ENCODE peak calls at places on chromosome 1, in four cellular contexts. H, R, F and A are unnamed samples.

GRCh38 chr1:1946540-1946939 is 27.5 kb upstream of the TMEM52 start:
- DNase-seq in H (no peak), R (no peak), F (no peak), A (no peak)

GRCh38 chr1:8625480-8625879 is 192.0 kb downstream of the RERE start:
- DNase-seq in H (no peak), R (no peak), F (no peak), A (no peak)

GRCh38 chr1:243213045-243213787 is 41.9 kb downstream of the CEP170 start:
- DNase-seq in H (no peak), R (peak), F (no peak), A (no peak)

GRCh38 chr1:150022357-150022756 is 11.8 kb upstream of the OTUD7B start:
- DNase-seq in H (no peak), R (no peak), F (no peak), A (no peak)

GRCh38 chr1:232226197-232226681 is 403.7 kb downstream of the SIPA1L2 start:
- DNase-seq in H (no peak), R (no peak), F (no peak), A (no peak)

GRCh38 chr1:187787696-187788095 is 958.9 kb downstream of the PLA2G4A start:
- DNase-seq in H (no peak), R (no peak), F (no peak), A (no peak)

GRCh38 chr1:247007511-247008405 is at the start of gene ZNF695:
- DNase-seq in H (peak), R (no peak), F (peak), A (peak)

GRCh38 chr1:171769171-171769570 is 12.3 kb upstream of the METTL13 start:
- DNase-seq in H (peak), R (no peak), F (no peak), A (no peak)

GRCh38 chr1:235073331-235073967 is 55.2 kb downstream of the TOMM20 start:
- DNase-seq in H (no peak), R (no peak), F (no peak), A (no peak)
- TF ChIP-seq SPI1 in H (no peak), R (no peak), F (no peak), A (no peak)

GRCh38 chr1:68121536-68121935 is 71.1 kb upstream of the DIRAS3 start:
- DNase-seq in H (no peak), R (no peak), F (no peak), A (no peak)
- TF ChIP-seq SPI1 in H (no peak), R (no peak), F (no peak), A (no peak)

DNA sequence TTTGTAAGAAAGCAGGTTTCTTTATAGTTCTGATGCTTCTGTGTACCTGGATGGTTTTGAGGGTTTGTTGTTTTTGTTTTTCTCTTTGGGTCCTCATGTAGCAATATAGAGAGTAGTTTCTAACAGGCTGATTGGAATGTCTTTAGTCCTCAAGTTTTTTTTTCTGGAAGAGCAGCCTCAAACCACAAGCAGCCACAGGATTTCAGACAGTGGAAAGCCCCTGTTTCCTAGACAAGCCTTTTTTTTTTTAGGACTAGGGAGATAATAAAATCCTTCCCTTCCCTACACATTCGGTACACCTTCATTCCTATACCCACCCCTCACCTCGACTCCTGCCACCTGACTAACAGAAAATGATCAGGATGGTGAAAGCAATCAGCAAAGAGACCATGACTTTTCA is 47.6 kb downstream of the ACP6 start:
- DNase-seq in H (no peak), R (no peak), F (no peak), A (no peak)
- TF ChIP-seq SPI1 in H (no peak), R (no peak), F (no peak), A (no peak)

GRCh38 chr1:76262591-76262990 is 188.0 kb downstream of the ST6GALNAC3 start:
- DNase-seq in H (no peak), R (no peak), F (no peak), A (no peak)

GRCh38 chr1:76266762-76267161 is 192.2 kb downstream of the ST6GALNAC3 start:
- DNase-seq in H (no peak), R (no peak), F (no peak), A (no peak)

GRCh38 chr1:76267631-76268030 is 193.1 kb downstream of the ST6GALNAC3 start:
- DNase-seq in H (no peak), R (no peak), F (no peak), A (no peak)

GRCh38 chr1:76268341-76268740 is 193.8 kb downstream of the ST6GALNAC3 start:
- DNase-seq in H (no peak), R (no peak), F (no peak), A (no peak)

GRCh38 chr1:76264642-76265041 is 190.1 kb downstream of the ST6GALNAC3 start:
- DNase-seq in H (no peak), R (no peak), F (no peak), A (no peak)
- TF ChIP-seq SPI1 in H (no peak), R (no peak), F (no peak), A (no peak)

DNA sequence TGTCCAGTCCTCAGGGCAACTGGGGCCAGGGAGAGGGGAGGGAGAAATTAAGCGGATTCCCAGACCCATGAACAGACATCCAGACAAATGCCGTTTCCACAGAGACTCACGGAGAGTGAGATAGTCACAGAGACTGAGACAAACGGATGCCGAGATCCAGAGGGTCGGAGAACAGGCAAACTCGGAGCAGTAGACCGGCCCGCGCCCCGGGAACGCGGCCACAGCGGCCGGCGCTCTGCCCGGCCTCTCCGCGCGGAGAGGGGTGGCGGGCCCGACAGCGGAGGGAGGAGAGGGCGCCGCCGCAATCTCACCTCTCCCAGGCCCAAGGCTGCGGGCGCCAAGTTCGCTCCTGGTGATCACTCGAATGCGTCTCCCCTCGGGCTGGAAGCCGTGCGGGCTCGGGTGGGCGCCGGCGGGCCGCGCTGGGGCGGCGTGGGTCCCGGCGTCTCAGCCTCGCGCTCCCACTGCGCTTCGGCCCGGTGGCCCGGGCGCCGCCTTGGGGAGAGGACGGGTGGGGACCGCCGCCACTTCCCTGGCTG is 796 bp upstream of the FOXD2 start:
- DNase-seq in H (peak), R (no peak), F (no peak), A (peak)
- TF ChIP-seq SPI1 in H (no peak), R (no peak), F (no peak), A (no peak)

DNA sequence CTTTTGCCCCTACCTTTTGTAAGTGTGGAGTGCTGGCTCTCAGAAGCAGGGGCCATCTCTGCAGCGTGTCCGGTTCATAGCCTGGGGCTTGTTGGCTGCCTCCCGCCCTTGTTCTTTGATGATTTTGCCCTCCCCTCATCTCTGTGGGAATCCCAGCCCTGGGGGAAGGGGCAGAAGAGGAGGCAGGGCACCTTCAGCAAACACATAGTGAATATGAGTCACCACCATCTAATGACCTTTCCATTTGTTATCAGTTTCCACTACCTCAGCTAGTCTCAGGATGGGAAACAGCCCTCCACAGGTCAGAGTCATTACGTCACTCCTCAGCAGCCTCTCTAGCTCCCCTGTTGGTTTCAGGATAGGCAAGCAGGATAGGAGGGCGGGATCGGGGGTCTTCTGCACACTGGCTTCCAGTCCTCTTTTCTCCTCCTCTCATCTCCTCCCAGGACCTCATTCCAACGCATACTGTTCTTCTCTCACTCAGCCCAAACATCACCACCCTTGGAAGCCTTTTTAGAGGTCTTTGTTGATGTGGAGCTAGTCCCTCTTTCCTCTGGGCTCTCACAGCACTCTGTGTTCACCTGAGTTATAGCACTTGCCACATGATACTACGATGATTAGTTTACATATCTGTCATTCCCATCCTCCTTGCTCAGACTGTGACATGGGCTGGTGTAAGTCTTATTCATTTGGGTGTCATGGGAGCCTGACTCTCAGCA is 15.8 kb downstream of the GADD45A start:
- DNase-seq in H (peak), R (no peak), F (no peak), A (no peak)
- TF ChIP-seq SPI1 in H (no peak), R (no peak), F (no peak), A (no peak)

DNA sequence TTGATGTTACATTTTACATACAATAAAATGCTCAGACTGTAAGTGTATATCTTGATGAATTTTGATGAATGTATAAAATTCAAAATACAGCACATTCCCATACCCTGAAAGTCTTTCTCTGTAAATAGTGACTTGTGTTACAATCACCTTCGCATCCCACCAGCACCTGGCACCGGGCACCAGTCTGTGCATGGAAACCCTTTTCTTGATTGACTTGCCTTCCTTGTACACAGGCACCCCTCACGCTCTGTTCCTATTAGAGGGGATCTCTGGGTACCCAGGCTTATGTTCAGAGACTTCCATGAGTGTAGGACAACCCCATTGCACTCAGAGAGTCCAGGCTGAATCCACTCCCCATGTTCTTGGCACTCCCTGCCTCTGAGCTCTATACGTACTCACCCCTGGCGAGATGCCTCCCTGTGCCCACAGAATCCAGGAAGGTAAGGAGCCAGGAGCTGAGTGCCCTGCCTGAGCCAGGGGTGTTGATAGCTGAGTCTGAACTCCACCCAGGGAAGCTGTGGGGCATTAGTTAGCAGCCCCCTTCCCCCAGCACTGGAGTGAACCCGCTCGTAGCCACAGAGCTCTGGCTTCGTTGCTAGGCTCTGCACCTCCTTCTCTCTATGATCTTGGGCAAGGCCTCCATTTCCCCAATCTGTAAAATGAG is 22.5 kb upstream of the PKP1 start:
- DNase-seq in H (no peak), R (no peak), F (no peak), A (no peak)
- TF ChIP-seq SPI1 in H (no peak), R (no peak), F (no peak), A (no peak)

GRCh38 chr1:64263856-64264255 is 60.4 kb downstream of the UBE2U start:
- DNase-seq in H (no peak), R (no peak), F (no peak), A (no peak)
- TF ChIP-seq SPI1 in H (no peak), R (no peak), F (no peak), A (no peak)

DNA sequence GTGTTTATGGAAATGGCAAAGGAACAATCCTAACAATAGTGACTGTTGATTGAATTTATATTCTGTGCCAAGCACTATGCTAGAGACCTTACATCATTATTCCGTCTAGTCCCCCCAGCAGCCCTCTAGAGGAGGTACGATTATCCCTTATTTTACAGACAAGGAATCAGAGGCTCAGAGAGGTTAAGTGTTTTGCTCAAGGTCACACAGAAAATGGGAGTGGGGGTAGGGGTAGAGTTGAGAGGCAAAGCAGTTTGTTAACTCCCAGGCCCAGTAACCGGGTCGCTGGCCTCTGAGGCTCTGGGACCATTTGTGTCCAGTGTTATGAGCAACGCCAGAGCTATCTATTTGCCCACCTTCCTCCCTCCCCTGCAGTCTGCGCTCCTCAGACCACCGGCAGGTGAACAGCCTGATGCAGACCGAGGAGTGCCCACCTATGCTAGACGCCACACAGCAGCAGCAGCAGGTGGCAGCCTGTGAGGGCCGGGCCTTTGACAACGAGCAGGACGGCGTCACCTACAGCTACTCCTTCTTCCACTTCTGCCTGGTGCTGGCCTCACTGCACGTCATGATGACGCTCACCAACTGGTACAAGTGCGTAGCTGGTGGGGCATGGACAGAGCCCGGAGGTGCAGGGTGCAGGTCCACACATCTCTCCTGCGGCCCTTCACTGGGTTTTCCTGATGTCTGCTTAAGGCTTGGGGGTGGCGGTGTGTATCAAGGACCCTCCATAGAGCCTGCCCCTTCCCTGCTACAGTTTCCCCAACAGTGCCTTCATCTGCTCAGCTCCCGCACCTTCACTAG is 19.8 kb downstream of the SERINC2 start:
- DNase-seq in H (no peak), R (no peak), F (no peak), A (no peak)
- TF ChIP-seq SPI1 in H (no peak), R (no peak), F (no peak), A (no peak)

GRCh38 chr1:234149217-234149616 is 224.0 kb upstream of the COA6 start:
- DNase-seq in H (no peak), R (no peak), F (no peak), A (no peak)
- TF ChIP-seq SPI1 in H (no peak), R (no peak), F (no peak), A (no peak)